ENCODE peak calls at places on chromosome 12, in eight cellular contexts. L is psoas muscle; T is CD8-positive, alpha-beta T cell; M is fibroblast of lung; B is heart left ventricle; G is testis; Y is lower lobe of right lung; H is OCI-LY7. Z is an unnamed sample.

GRCh38 chr12:94012508-94013044 is 135.8 kb upstream of the PLXNC1 start:
- DNase-seq in M (no peak), H (no peak), Y (no peak), L (no peak), B (no peak), T (no peak), G (no peak), Z (no peak)

GRCh38 chr12:104651812-104652211 is 195.1 kb downstream of the CHST11 start:
- DNase-seq in M (no peak), H (no peak), Y (no peak), B (no peak), L (no peak), T (no peak), G (no peak), Z (no peak)

GRCh38 chr12:57518920-57519757 is 1.2 kb downstream of the DDIT3 start:
- DNase-seq in H (peak; percentile 67), G (peak; percentile 26), Y (no peak), M (peak; percentile 55), T (no peak), B (peak; percentile 71), L (peak; percentile 55), Z (no peak)

GRCh38 chr12:102526701-102527100 is 46.3 kb upstream of the IGF1 start:
- DNase-seq in L (no peak), M (peak; percentile 38), B (no peak), G (no peak), Y (no peak), H (no peak), T (no peak), Z (no peak)

GRCh38 chr12:105538880-105539279 is 208.4 kb downstream of the C12orf75 start:
- DNase-seq in L (no peak), M (peak; percentile 54), Y (no peak), G (no peak), B (no peak), H (no peak), T (no peak), Z (no peak)

GRCh38 chr12:124847113-124847512 is 16.6 kb downstream of the SCARB1 start:
- DNase-seq in B (peak; percentile 71), Y (no peak), T (no peak), L (no peak), H (no peak), G (peak; percentile 48), M (no peak), Z (peak; percentile 74)

GRCh38 chr12:3727877-3728632 is 24.9 kb downstream of the CRACR2A start:
- DNase-seq in H (no peak), B (no peak), T (peak; percentile 32), M (peak; percentile 54), L (no peak), G (no peak), Y (no peak), Z (no peak)

GRCh38 chr12:72989458-72989947 is 717.3 kb downstream of the TRHDE start:
- DNase-seq in T (no peak), Y (no peak), B (no peak), G (no peak), L (no peak), M (no peak), H (no peak), Z (no peak)

GRCh38 chr12:48135027-48135426 is 15.9 kb downstream of the PFKM start:
- DNase-seq in M (no peak), B (no peak), L (no peak), G (no peak), T (no peak), Y (no peak), H (no peak), Z (no peak)

GRCh38 chr12:46318037-46318436 is 49.2 kb upstream of the SLC38A1 start:
- DNase-seq in Y (no peak), T (no peak), L (no peak), B (no peak), G (no peak), H (no peak), M (no peak), Z (no peak)

GRCh38 chr12:121530600-121531355 is 50.0 kb downstream of the KDM2B start:
- DNase-seq in Y (peak; percentile 92), T (peak; percentile 79), M (peak; percentile 80), B (peak; percentile 90), G (peak; percentile 65), H (peak; percentile 81), L (peak; percentile 61), Z (peak; percentile 48)

GRCh38 chr12:23950011-23950774 is 723 bp upstream of the SOX5 start:
- DNase-seq in B (no peak), L (no peak), G (peak; percentile 22), M (no peak), Y (no peak), H (no peak), T (no peak), Z (no peak)

GRCh38 chr12:63149884-63150254 is 1.1 kb downstream of the AVPR1A start:
- DNase-seq in M (no peak), G (no peak), B (no peak), H (no peak), T (no peak), L (peak; percentile 12), Y (no peak), Z (no peak)

GRCh38 chr12:96233941-96234461 is 39.8 kb downstream of the ELK3 start:
- DNase-seq in L (peak; percentile 92), T (no peak), M (peak; percentile 99), G (peak; percentile 72), H (no peak), Y (peak; percentile 72), B (peak; percentile 96), Z (peak; percentile 86)

GRCh38 chr12:79652521-79652920 is 38.2 kb downstream of the PAWR start:
- DNase-seq in L (no peak), M (no peak), G (no peak), T (no peak), H (no peak), Y (no peak), B (no peak), Z (no peak)
- H3K4me1 ChIP-seq in L (no peaks in the 10 kb centered on the region), M (no peaks in the 10 kb centered on the region), G (no peaks in the 10 kb centered on the region), T (no peaks in the 10 kb centered on the region), H (no peaks in the 10 kb centered on the region), Y (no peaks in the 10 kb centered on the region), B (no peaks in the 10 kb centered on the region), Z (no peaks in the 10 kb centered on the region)

GRCh38 chr12:54261817-54262402 is 18.0 kb downstream of the CBX5 start:
- DNase-seq in L (no peak), G (no peak), H (no peak), B (no peak), M (no peak), T (no peak), Y (no peak), Z (no peak)
- H3K4me1 ChIP-seq in L (peaks cover 21% of the 10 kb centered on the region), G (peaks cover 43% of the 10 kb centered on the region), H (peaks cover 53% of the 10 kb centered on the region), B (peaks cover 51% of the 10 kb centered on the region), M (peaks cover 19% of the 10 kb centered on the region), T (peaks cover 13% of the 10 kb centered on the region), Y (peaks cover 37% of the 10 kb centered on the region), Z (peaks cover 31% of the 10 kb centered on the region)

GRCh38 chr12:19201653-19202052 is 72.1 kb downstream of the PLEKHA5 start:
- DNase-seq in B (no peak), G (no peak), H (no peak), M (no peak), Y (no peak), T (no peak), L (no peak), Z (no peak)
- H3K4me1 ChIP-seq in B (no peaks in the 10 kb centered on the region), G (no peaks in the 10 kb centered on the region), H (no peaks in the 10 kb centered on the region), M (no peaks in the 10 kb centered on the region), Y (no peaks in the 10 kb centered on the region), T (no peaks in the 10 kb centered on the region), L (no peaks in the 10 kb centered on the region), Z (no peaks in the 10 kb centered on the region)

GRCh38 chr12:110565919-110566871 is 16.9 kb downstream of the PPTC7 start:
- DNase-seq in M (no peak), G (peak; percentile 24), L (no peak), Y (no peak), B (no peak), H (no peak), T (no peak), Z (no peak)
- H3K4me1 ChIP-seq in M (peaks cover 6% of the 10 kb centered on the region), G (peaks cover 30% of the 10 kb centered on the region), L (peaks cover 60% of the 10 kb centered on the region), Y (peaks cover 54% of the 10 kb centered on the region), B (peaks cover 60% of the 10 kb centered on the region), H (peaks cover 43% of the 10 kb centered on the region), T (peaks cover 48% of the 10 kb centered on the region), Z (peaks cover 67% of the 10 kb centered on the region)